ENCODE peak calls at places on chromosomes 4 and X, in four cellular contexts. One of them, this sample, is unnamed.

GRCh38 chr4:184246426-184246825 is 28.8 kb upstream of the ENPP6 start:
- DNase-seq in IMR-90: no peak
- DNase-seq in stimulated activated CD8-positive, alpha-beta memory T cell treated with anti-CD3 and anti-CD28 coated beads, Interleukin-15, amount 100 ng/mL, for 24 hours: no peak
- DNase-seq in NCI-H1092: no peak
- DNase-seq in this sample: no peak

GRCh38 chr4:77126844-77127614 is 30.0 kb upstream of the CCNG2 start:
- DNase-seq in IMR-90: no peak
- DNase-seq in stimulated activated CD8-positive, alpha-beta memory T cell treated with anti-CD3 and anti-CD28 coated beads, Interleukin-15, amount 100 ng/mL, for 24 hours: no peak
- DNase-seq in NCI-H1092: no peak
- DNase-seq in this sample: no peak

GRCh38 chr4:76597423-76597979 is 162.5 kb downstream of the SHROOM3 start:
- DNase-seq in IMR-90: no peak
- DNase-seq in stimulated activated CD8-positive, alpha-beta memory T cell treated with anti-CD3 and anti-CD28 coated beads, Interleukin-15, amount 100 ng/mL, for 24 hours: no peak
- DNase-seq in NCI-H1092: no peak
- DNase-seq in this sample: no peak

GRCh38 chrX:96685205-96686099 is 810 bp downstream of the DIAPH2 start:
- DNase-seq in IMR-90: peak; percentile 55
- DNase-seq in stimulated activated CD8-positive, alpha-beta memory T cell treated with anti-CD3 and anti-CD28 coated beads, Interleukin-15, amount 100 ng/mL, for 24 hours: peak; percentile 1
- DNase-seq in NCI-H1092: no peak
- DNase-seq in this sample: peak; percentile 51

GRCh38 chr4:111475001-111475400 is 670.3 kb upstream of the FAM241A start:
- DNase-seq in IMR-90: peak; percentile 39
- DNase-seq in stimulated activated CD8-positive, alpha-beta memory T cell treated with anti-CD3 and anti-CD28 coated beads, Interleukin-15, amount 100 ng/mL, for 24 hours: no peak
- DNase-seq in NCI-H1092: no peak
- DNase-seq in this sample: peak; percentile 21

GRCh38 chr4:26075588-26075987 is 161.6 kb downstream of the SMIM20 start:
- DNase-seq in IMR-90: no peak
- DNase-seq in stimulated activated CD8-positive, alpha-beta memory T cell treated with anti-CD3 and anti-CD28 coated beads, Interleukin-15, amount 100 ng/mL, for 24 hours: no peak
- DNase-seq in NCI-H1092: no peak
- DNase-seq in this sample: no peak

GRCh38 chr4:32700838-32701237 is 1980.7 kb downstream of the PCDH7 start:
- DNase-seq in IMR-90: no peak
- DNase-seq in stimulated activated CD8-positive, alpha-beta memory T cell treated with anti-CD3 and anti-CD28 coated beads, Interleukin-15, amount 100 ng/mL, for 24 hours: no peak
- DNase-seq in NCI-H1092: no peak
- DNase-seq in this sample: no peak

GRCh38 chrX:129716507-129716906 is 22.3 kb upstream of the XPNPEP2 start:
- DNase-seq in IMR-90: no peak
- DNase-seq in stimulated activated CD8-positive, alpha-beta memory T cell treated with anti-CD3 and anti-CD28 coated beads, Interleukin-15, amount 100 ng/mL, for 24 hours: no peak
- DNase-seq in NCI-H1092: no peak
- DNase-seq in this sample: no peak

GRCh38 chr4:106529348-106530033 is 160.9 kb upstream of the GIMD1 start:
- DNase-seq in IMR-90: peak; percentile 1
- DNase-seq in stimulated activated CD8-positive, alpha-beta memory T cell treated with anti-CD3 and anti-CD28 coated beads, Interleukin-15, amount 100 ng/mL, for 24 hours: no peak
- DNase-seq in NCI-H1092: no peak
- DNase-seq in this sample: peak; percentile 25

GRCh38 chrX:13658602-13659001 is 5.7 kb downstream of the TCEANC start:
- DNase-seq in IMR-90: peak; percentile 73
- DNase-seq in stimulated activated CD8-positive, alpha-beta memory T cell treated with anti-CD3 and anti-CD28 coated beads, Interleukin-15, amount 100 ng/mL, for 24 hours: no peak
- DNase-seq in NCI-H1092: no peak
- DNase-seq in this sample: peak; percentile 42

GRCh38 chr4:61294001-61294400 is 93.9 kb downstream of the ADGRL3 start:
- DNase-seq in IMR-90: no peak
- DNase-seq in stimulated activated CD8-positive, alpha-beta memory T cell treated with anti-CD3 and anti-CD28 coated beads, Interleukin-15, amount 100 ng/mL, for 24 hours: no peak
- DNase-seq in NCI-H1092: peak; percentile 54
- DNase-seq in this sample: no peak

GRCh38 chr4:41205130-41205529 is 9.2 kb downstream of the APBB2 start:
- DNase-seq in IMR-90: no peak
- DNase-seq in stimulated activated CD8-positive, alpha-beta memory T cell treated with anti-CD3 and anti-CD28 coated beads, Interleukin-15, amount 100 ng/mL, for 24 hours: no peak
- DNase-seq in NCI-H1092: no peak
- DNase-seq in this sample: no peak

GRCh38 chr4:10108818-10109783 is 7.5 kb downstream of the WDR1 start:
- DNase-seq in IMR-90: peak; percentile 55
- DNase-seq in stimulated activated CD8-positive, alpha-beta memory T cell treated with anti-CD3 and anti-CD28 coated beads, Interleukin-15, amount 100 ng/mL, for 24 hours: no peak
- DNase-seq in NCI-H1092: no peak
- DNase-seq in this sample: no peak

GRCh38 chr4:52248836-52249235 is 197.7 kb downstream of the SPATA18 start:
- DNase-seq in IMR-90: no peak
- DNase-seq in stimulated activated CD8-positive, alpha-beta memory T cell treated with anti-CD3 and anti-CD28 coated beads, Interleukin-15, amount 100 ng/mL, for 24 hours: no peak
- DNase-seq in NCI-H1092: no peak
- DNase-seq in this sample: no peak

GRCh38 chr4:151990201-151990600 is 229.4 kb upstream of the GATB start:
- DNase-seq in IMR-90: peak; percentile 41
- DNase-seq in stimulated activated CD8-positive, alpha-beta memory T cell treated with anti-CD3 and anti-CD28 coated beads, Interleukin-15, amount 100 ng/mL, for 24 hours: no peak
- DNase-seq in NCI-H1092: no peak
- DNase-seq in this sample: peak; percentile 88

GRCh38 chr4:139042981-139043460 is 27.4 kb downstream of the NOCT start:
- DNase-seq in IMR-90: peak; percentile 32
- DNase-seq in stimulated activated CD8-positive, alpha-beta memory T cell treated with anti-CD3 and anti-CD28 coated beads, Interleukin-15, amount 100 ng/mL, for 24 hours: no peak
- DNase-seq in NCI-H1092: no peak
- DNase-seq in this sample: no peak

GRCh38 chrX:64206556-64207162 is 1.2 kb upstream of the AMER1 start:
- DNase-seq in IMR-90: peak; percentile 55
- DNase-seq in stimulated activated CD8-positive, alpha-beta memory T cell treated with anti-CD3 and anti-CD28 coated beads, Interleukin-15, amount 100 ng/mL, for 24 hours: no peak
- DNase-seq in NCI-H1092: no peak
- DNase-seq in this sample: no peak

GRCh38 chr4:186839122-186840037 is 115.7 kb upstream of the FAT1 start:
- DNase-seq in IMR-90: peak; percentile 92
- DNase-seq in stimulated activated CD8-positive, alpha-beta memory T cell treated with anti-CD3 and anti-CD28 coated beads, Interleukin-15, amount 100 ng/mL, for 24 hours: no peak
- DNase-seq in NCI-H1092: no peak
- DNase-seq in this sample: peak; percentile 84

GRCh38 chr4:80610845-80611244 is 275.3 kb downstream of the CFAP299 start:
- DNase-seq in IMR-90: peak; percentile 67
- DNase-seq in stimulated activated CD8-positive, alpha-beta memory T cell treated with anti-CD3 and anti-CD28 coated beads, Interleukin-15, amount 100 ng/mL, for 24 hours: no peak
- DNase-seq in NCI-H1092: no peak
- DNase-seq in this sample: peak; percentile 33

GRCh38 chr4:186813377-186814068 is 89.9 kb upstream of the FAT1 start:
- DNase-seq in IMR-90: no peak
- DNase-seq in stimulated activated CD8-positive, alpha-beta memory T cell treated with anti-CD3 and anti-CD28 coated beads, Interleukin-15, amount 100 ng/mL, for 24 hours: no peak
- DNase-seq in NCI-H1092: no peak
- DNase-seq in this sample: no peak

GRCh38 chr4:170374770-170375169 is 285.0 kb upstream of the AADAT start:
- DNase-seq in IMR-90: no peak
- DNase-seq in stimulated activated CD8-positive, alpha-beta memory T cell treated with anti-CD3 and anti-CD28 coated beads, Interleukin-15, amount 100 ng/mL, for 24 hours: no peak
- DNase-seq in NCI-H1092: no peak
- DNase-seq in this sample: no peak

GRCh38 chrX:23666282-23666681 is 1.0 kb upstream of the PRDX4 start:
- DNase-seq in IMR-90: no peak
- DNase-seq in stimulated activated CD8-positive, alpha-beta memory T cell treated with anti-CD3 and anti-CD28 coated beads, Interleukin-15, amount 100 ng/mL, for 24 hours: no peak
- DNase-seq in NCI-H1092: no peak
- DNase-seq in this sample: no peak

GRCh38 chr4:100511906-100512305 is 5.9 kb downstream of the EMCN start:
- DNase-seq in IMR-90: no peak
- DNase-seq in stimulated activated CD8-positive, alpha-beta memory T cell treated with anti-CD3 and anti-CD28 coated beads, Interleukin-15, amount 100 ng/mL, for 24 hours: no peak
- DNase-seq in NCI-H1092: no peak
- DNase-seq in this sample: no peak

GRCh38 chrX:70433848-70434351 is 10.7 kb upstream of the DLG3 start:
- DNase-seq in IMR-90: peak; percentile 31
- DNase-seq in stimulated activated CD8-positive, alpha-beta memory T cell treated with anti-CD3 and anti-CD28 coated beads, Interleukin-15, amount 100 ng/mL, for 24 hours: peak; percentile 39
- DNase-seq in NCI-H1092: no peak
- DNase-seq in this sample: peak; percentile 51

GRCh38 chr4:24471623-24472510 is 112.5 kb downstream of the DHX15 start:
- DNase-seq in IMR-90: no peak
- DNase-seq in stimulated activated CD8-positive, alpha-beta memory T cell treated with anti-CD3 and anti-CD28 coated beads, Interleukin-15, amount 100 ng/mL, for 24 hours: no peak
- DNase-seq in NCI-H1092: no peak
- DNase-seq in this sample: peak; percentile 24

GRCh38 chr4:158856852-158857251 is 88.0 kb downstream of the FNIP2 start:
- DNase-seq in IMR-90: peak; percentile 68
- DNase-seq in stimulated activated CD8-positive, alpha-beta memory T cell treated with anti-CD3 and anti-CD28 coated beads, Interleukin-15, amount 100 ng/mL, for 24 hours: no peak
- DNase-seq in NCI-H1092: no peak
- DNase-seq in this sample: peak; percentile 49

GRCh38 chrX:100479329-100479728 is 69.3 kb upstream of the PCDH19 start:
- DNase-seq in IMR-90: no peak
- DNase-seq in stimulated activated CD8-positive, alpha-beta memory T cell treated with anti-CD3 and anti-CD28 coated beads, Interleukin-15, amount 100 ng/mL, for 24 hours: no peak
- DNase-seq in NCI-H1092: no peak
- DNase-seq in this sample: no peak

This sample was measured in EL.